ENCODE peak calls at places on chromosomes 1 and 21, in ten cellular contexts. D is SK-N-SH, Q is HepG2, F is Panc1, O is stomach, M is sigmoid colon, N is suprapubic skin, T is spleen, U is HCT116, S is endothelial cell of umbilical vein. K is an unnamed sample.

GRCh38 chr21:46121286-46122221 is 23.6 kb downstream of the COL6A2 start:
- DNase-seq in D (peak; percentile 23), O (peak; percentile 19), S (no peak), Q (no peak), U (no peak), T (peak; percentile 56), M (peak; percentile 67), F (no peak), N (peak; percentile 77), K (no peak)

GRCh38 chr1:40182956-40183710 is 21.9 kb downstream of the RLF start:
- DNase-seq in D (no peak), U (peak; percentile 12), M (no peak), Q (peak; percentile 22), S (peak; percentile 54), T (no peak), O (no peak), N (no peak), F (no peak), K (no peak)

GRCh38 chr1:5983361-5984103 is 8.7 kb downstream of the NPHP4 start:
- DNase-seq in Q (no peak), T (no peak), D (no peak), F (no peak), M (no peak), N (no peak), S (no peak), O (no peak), U (no peak), K (no peak)

GRCh38 chr1:15323351-15323988 is 76.4 kb downstream of the FHAD1 start:
- DNase-seq in U (peak; percentile 65), F (peak; percentile 61), Q (peak; percentile 42), S (peak; percentile 73), T (peak; percentile 92), O (peak; percentile 87), D (peak; percentile 82), M (peak; percentile 90), N (peak; percentile 87), K (peak; percentile 75)

GRCh38 chr1:29298175-29298720 is 61.9 kb downstream of the PTPRU start:
- DNase-seq in D (no peak), M (peak; percentile 40), F (no peak), N (no peak), S (no peak), Q (no peak), T (peak; percentile 3), U (no peak), O (no peak), K (no peak)

GRCh38 chr1:59156526-59157196 is 140.2 kb upstream of the FGGY start:
- DNase-seq in F (no peak), S (peak; percentile 26), O (no peak), Q (no peak), D (no peak), T (no peak), N (no peak), U (peak; percentile 60), M (no peak), K (no peak)

GRCh38 chr1:207003216-207003615 is 29.3 kb downstream of the C1orf116 start:
- DNase-seq in N (no peak), Q (no peak), S (no peak), T (no peak), O (no peak), U (no peak), M (no peak), D (no peak), F (no peak), K (no peak)

GRCh38 chr1:39955547-39956539 is 898 bp downstream of the MFSD2A start:
- DNase-seq in O (peak; percentile 38), F (no peak), D (peak; percentile 66), S (peak; percentile 49), T (no peak), Q (no peak), N (no peak), U (peak; percentile 18), M (no peak), K (no peak)

GRCh38 chr1:9250586-9251381 is 16.2 kb downstream of the H6PD start:
- DNase-seq in U (no peak), D (no peak), N (no peak), F (no peak), M (no peak), S (no peak), Q (peak; percentile 61), O (peak; percentile 60), T (peak; percentile 38), K (no peak)

GRCh38 chr1:107232421-107232820 is 91.6 kb downstream of the NTNG1 start:
- DNase-seq in Q (no peak), S (no peak), U (no peak), F (no peak), O (no peak), D (no peak), N (no peak), M (no peak), T (no peak), K (no peak)

GRCh38 chr1:8343044-8343443 is 25.1 kb downstream of the SLC45A1 start:
- DNase-seq in T (no peak), M (no peak), N (no peak), Q (no peak), S (no peak), O (no peak), F (no peak), D (no peak), U (no peak), K (no peak)

GRCh38 chr1:78871249-78871648 is 135.3 kb downstream of the ADGRL4 start:
- DNase-seq in S (no peak), T (no peak), N (no peak), F (no peak), Q (no peak), U (no peak), M (no peak), O (no peak), D (no peak), K (no peak)

GRCh38 chr1:16189921-16190499 is 22.4 kb downstream of the ARHGEF19 start:
- DNase-seq in Q (no peak), T (no peak), F (no peak), U (no peak), O (no peak), N (no peak), M (no peak), D (peak; percentile 70), S (no peak), K (no peak)

GRCh38 chr1:150763631-150764223 is 1.9 kb downstream of the CTSS start:
- DNase-seq in S (peak; percentile 41), Q (no peak), N (no peak), M (no peak), T (no peak), D (no peak), F (no peak), U (no peak), O (no peak), K (no peak)

GRCh38 chr21:27526451-27526850 is 559.6 kb upstream of the ADAMTS5 start:
- DNase-seq in T (no peak), O (no peak), D (no peak), M (no peak), Q (no peak), S (no peak), F (no peak), U (no peak), N (no peak), K (no peak)

GRCh38 chr1:26153966-26154572 is 4.8 kb upstream of the FAM110D start:
- DNase-seq in T (no peak), D (no peak), M (no peak), Q (no peak), N (no peak), F (no peak), O (no peak), U (no peak), S (no peak), K (no peak)

GRCh38 chr1:237873487-237873927 is 17.2 kb downstream of the ZP4 start:
- DNase-seq in U (no peak), D (no peak), Q (no peak), T (no peak), N (no peak), M (no peak), S (no peak), F (peak; percentile 86), O (no peak), K (no peak)

GRCh38 chr1:87362834-87363426 is 34.2 kb downstream of the LMO4 start:
- DNase-seq in D (no peak), S (no peak), N (no peak), U (no peak), Q (no peak), M (no peak), T (no peak), O (no peak), F (no peak), K (no peak)

GRCh38 chr1:234093741-234094140 is 189.3 kb downstream of the SLC35F3 start:
- DNase-seq in U (no peak), F (no peak), T (no peak), M (peak; percentile 69), D (peak; percentile 39), N (peak; percentile 83), Q (no peak), O (no peak), S (no peak), K (no peak)

DNA sequence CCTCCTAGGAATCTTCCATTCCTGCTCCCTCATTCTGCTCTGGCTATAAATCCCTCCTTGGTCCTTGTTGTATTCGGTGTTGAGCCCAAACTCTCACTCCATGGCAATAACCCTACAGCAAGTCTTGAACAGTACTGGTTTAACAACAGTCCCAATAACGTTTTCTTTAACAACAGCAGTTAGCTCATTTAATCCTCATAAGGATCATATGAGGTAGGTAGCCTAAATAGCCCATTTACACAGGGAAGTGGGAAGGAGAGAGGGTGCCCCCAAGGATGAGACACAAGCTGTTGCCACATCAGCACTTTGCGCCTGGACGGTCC is 444 bp upstream of the AGTRAP start:
- DNase-seq in T (no peak), F (no peak), M (no peak), N (no peak), U (no peak), S (no peak), Q (no peak), O (no peak), D (no peak), K (no peak)
- H3K27ac ChIP-seq in T (peak overlapping the region; percentile 73), F (peak overlapping the region; percentile 87), M (peak overlapping the region; percentile 88), N (peak overlapping the region; percentile 92), U (no peak overlapping the region), S (no peak overlapping the region), Q (no peak overlapping the region), O (peak overlapping the region; percentile 97), D (peak overlapping the region; percentile 11), K (peak overlapping the region; percentile 95)

GRCh38 chr1:112395832-112396667 is at the start of gene CTTNBP2NL:
- DNase-seq in S (peak; percentile 95), U (peak; percentile 88), N (peak; percentile 97), D (peak; percentile 95), Q (peak; percentile 93), T (peak; percentile 96), O (peak; percentile 97), M (peak; percentile 99), F (peak; percentile 61), K (peak; percentile 98)
- TF ChIP-seq POLR2AphosphoS5 in S (peak; percentile 60), U (peak; percentile 82), N (peak; percentile 58), D (peak; percentile 90), Q (peak; percentile 92), T (peak; percentile 82), O (peak; percentile 84), M (peak; percentile 95), F (peak; percentile 67), K (peak; percentile 94)

GRCh38 chr1:2430592-2430973 is 18.2 kb upstream of the PEX10 start:
- DNase-seq in U (no peak), D (no peak), S (no peak), M (no peak), Q (no peak), T (no peak), F (no peak), N (no peak), O (no peak), K (no peak)
- H3K4me1 ChIP-seq in U (no peaks in the 10 kb centered on the region), D (no peaks in the 10 kb centered on the region), S (no peaks in the 10 kb centered on the region), M (no peaks in the 10 kb centered on the region), Q (no peaks in the 10 kb centered on the region), T (no peaks in the 10 kb centered on the region), F (peaks cover 3% of the 10 kb centered on the region), N (peaks cover 43% of the 10 kb centered on the region), O (no peaks in the 10 kb centered on the region), K (no peaks in the 10 kb centered on the region)

GRCh38 chr1:244100691-244101453 is 49.8 kb downstream of the ZBTB18 start:
- DNase-seq in T (no peak), U (no peak), N (no peak), M (no peak), D (no peak), F (no peak), O (no peak), Q (no peak), S (peak; percentile 77), K (no peak)
- H3K27ac ChIP-seq in T (no peak overlapping the region), U (no peak overlapping the region), N (no peak overlapping the region), M (no peak overlapping the region), D (no peak overlapping the region), F (no peak overlapping the region), O (no peak overlapping the region), Q (no peak overlapping the region), S (no peak overlapping the region), K (no peak overlapping the region)